ENCODE peak calls at places on chromosome 5, in five cellular contexts. W is stomach, Y is left ventricle myocardium inferior, A is fibroblast of mammary gland, D is transverse colon. C is an unnamed sample.
A peak's percentile ranks its signal among the peaks of the same experiment; 100 is the strongest.

GRCh38 chr5:150960791-150961396 is 56.1 kb upstream of the ZNF300 start:
- DNase-seq in A (peak; percentile 16), Y (no peak), D (no peak), W (no peak), C (no peak)

GRCh38 chr5:142474426-142474825 is 149.6 kb upstream of the SPRY4 start:
- DNase-seq in W (no peak), A (no peak), D (no peak), Y (no peak), C (no peak)

GRCh38 chr5:59843511-59844230 is 49.9 kb downstream of the PDE4D start:
- DNase-seq in D (no peak), A (peak; percentile 16), Y (no peak), W (no peak), C (no peak)

GRCh38 chr5:16666861-16667481 is 50.2 kb upstream of the RETREG1 start:
- DNase-seq in D (peak; percentile 63), Y (peak; percentile 66), W (peak; percentile 54), A (no peak), C (no peak)

GRCh38 chr5:88045931-88046461 is 222.6 kb downstream of the TMEM161B start:
- DNase-seq in W (no peak), Y (no peak), D (no peak), A (no peak), C (no peak)

GRCh38 chr5:39106332-39106731 is 32.1 kb upstream of the RICTOR start:
- DNase-seq in A (peak; percentile 44), W (no peak), D (no peak), Y (no peak), C (no peak)

GRCh38 chr5:170135796-170136490 is 30.2 kb downstream of the FOXI1 start:
- DNase-seq in Y (no peak), W (no peak), A (peak; percentile 33), D (no peak), C (no peak)

GRCh38 chr5:158739941-158740340 is 359.8 kb downstream of the EBF1 start:
- DNase-seq in A (peak; percentile 51), Y (no peak), W (no peak), D (no peak), C (no peak)

GRCh38 chr5:53323943-53324642 is 156.3 kb upstream of the FST start:
- DNase-seq in D (no peak), Y (no peak), W (no peak), A (peak; percentile 46), C (no peak)

GRCh38 chr5:141430332-141431113 is at the start of gene PCDHGA12:
- DNase-seq in A (peak; percentile 96), Y (peak; percentile 50), D (no peak), W (no peak), C (no peak)

GRCh38 chr5:172678902-172679301 is 37.8 kb downstream of the NEURL1B start:
- DNase-seq in Y (peak; percentile 86), W (peak; percentile 63), D (peak; percentile 67), A (no peak), C (no peak)

DNA sequence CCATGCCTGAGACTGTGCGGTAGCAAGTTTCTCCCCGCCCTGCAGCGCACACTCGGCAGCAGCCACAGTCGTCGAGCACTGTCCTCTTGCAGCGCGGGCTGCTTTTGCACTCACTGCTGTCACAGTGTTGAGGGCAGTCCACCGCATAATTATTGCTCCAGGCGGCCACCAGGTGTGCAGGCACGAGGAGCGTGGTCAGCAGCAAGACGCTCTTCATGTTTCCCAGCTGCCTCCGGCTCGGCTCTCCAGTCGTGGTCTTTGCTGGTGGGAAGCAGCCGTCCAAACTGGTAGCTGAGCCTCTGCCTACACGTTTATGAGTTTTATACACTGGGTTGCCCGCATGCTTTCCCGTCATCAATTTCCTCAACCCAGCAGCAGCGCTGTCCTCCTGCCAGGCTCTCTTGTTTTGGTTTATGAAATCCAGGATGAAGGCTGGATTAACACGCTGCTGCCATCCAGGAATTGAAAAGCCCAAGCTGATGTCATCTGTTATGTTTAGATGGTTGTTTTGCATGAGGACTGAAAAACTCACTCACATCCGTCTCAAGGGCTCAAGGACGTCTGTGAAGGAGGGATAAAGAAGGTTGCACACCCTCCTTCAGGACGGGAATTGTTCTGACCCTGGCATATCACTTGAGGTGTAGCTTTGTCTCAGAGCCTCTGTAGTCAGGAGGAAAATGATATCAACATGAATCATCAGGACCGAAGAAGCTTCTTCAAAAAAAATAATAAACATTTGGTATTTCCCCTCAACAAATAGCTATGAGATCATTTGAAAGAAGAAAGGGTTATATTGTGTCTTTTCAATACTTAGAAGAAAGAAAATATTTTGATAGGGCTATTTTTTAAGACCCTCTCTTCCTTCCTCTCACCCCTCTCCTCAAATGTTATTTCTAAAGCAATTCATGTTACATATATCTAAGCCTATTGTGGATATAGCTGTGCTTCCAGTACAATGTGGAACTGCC is at the start of gene ESM1:
- DNase-seq in W (no peak), A (peak; percentile 73), D (no peak), Y (no peak), C (no peak)
- TF ChIP-seq CTCF in W (no peak), A (no peak), D (no peak), Y (no peak), C (no peak)

DNA sequence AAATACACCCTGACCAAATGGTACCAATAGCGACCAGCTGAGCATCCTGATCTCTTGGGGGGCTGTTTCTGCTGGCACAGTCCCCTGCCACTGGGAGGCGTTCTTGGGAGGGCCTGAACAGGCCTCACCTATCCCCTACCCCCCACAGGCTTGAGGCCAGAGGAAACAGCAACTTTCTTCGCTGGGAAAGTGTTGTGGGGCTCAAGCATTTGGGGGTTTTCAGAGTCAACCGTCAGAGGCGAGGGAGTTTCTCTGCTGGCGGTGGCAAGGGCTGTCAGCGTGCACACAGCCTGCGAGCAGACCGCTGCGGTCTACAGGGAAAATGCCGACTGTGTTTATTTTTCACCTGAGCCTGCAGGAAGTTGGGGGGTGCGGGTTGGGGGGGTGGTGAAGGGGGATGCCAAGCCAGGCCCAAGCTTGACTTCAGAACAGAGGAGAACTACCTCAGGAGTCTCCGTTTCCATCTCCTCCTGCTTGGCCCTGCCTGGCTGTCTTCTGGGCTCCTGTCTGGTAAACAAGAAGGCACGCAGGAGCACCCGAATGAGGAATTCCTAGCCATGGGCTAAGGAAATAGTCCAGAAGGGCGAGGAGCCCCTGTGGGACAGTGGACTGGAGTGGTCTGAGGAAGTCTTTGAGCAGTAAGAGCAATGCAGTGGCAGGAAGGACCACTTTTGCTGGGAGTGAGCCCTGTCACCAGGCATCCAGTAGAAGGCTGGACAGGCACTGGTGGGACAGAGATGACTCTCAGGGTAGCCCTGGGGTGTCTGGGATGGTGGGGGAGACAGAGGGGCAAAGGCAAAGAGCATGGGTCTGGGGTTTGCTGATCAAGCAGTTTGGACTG is 18.1 kb downstream of the TCF7 start:
- DNase-seq in W (no peak), A (no peak), D (no peak), Y (peak; percentile 9), C (no peak)
- TF ChIP-seq CTCF in W (no peak), A (no peak), D (no peak), Y (no peak), C (no peak)

GRCh38 chr5:146529984-146530383 is 14.0 kb upstream of the GPR151 start:
- DNase-seq in D (no peak), W (no peak), A (no peak), Y (no peak), C (no peak)

GRCh38 chr5:146533260-146533857 is 17.4 kb upstream of the GPR151 start:
- DNase-seq in W (peak; percentile 80), Y (peak; percentile 24), D (peak; percentile 73), A (peak; percentile 59), C (peak; percentile 77)

GRCh38 chr5:146523698-146524097 is 7.7 kb upstream of the GPR151 start:
- DNase-seq in D (no peak), Y (no peak), A (no peak), W (no peak), C (no peak)

GRCh38 chr5:146527785-146528184 is 11.8 kb upstream of the GPR151 start:
- DNase-seq in W (no peak), A (no peak), D (no peak), Y (no peak), C (no peak)

GRCh38 chr5:146528232-146528631 is 12.2 kb upstream of the GPR151 start:
- DNase-seq in A (no peak), W (no peak), Y (no peak), D (no peak), C (no peak)
- TF ChIP-seq CTCF in A (peak; percentile 7), W (no peak), Y (no peak), D (no peak), C (peak; percentile 24)

DNA sequence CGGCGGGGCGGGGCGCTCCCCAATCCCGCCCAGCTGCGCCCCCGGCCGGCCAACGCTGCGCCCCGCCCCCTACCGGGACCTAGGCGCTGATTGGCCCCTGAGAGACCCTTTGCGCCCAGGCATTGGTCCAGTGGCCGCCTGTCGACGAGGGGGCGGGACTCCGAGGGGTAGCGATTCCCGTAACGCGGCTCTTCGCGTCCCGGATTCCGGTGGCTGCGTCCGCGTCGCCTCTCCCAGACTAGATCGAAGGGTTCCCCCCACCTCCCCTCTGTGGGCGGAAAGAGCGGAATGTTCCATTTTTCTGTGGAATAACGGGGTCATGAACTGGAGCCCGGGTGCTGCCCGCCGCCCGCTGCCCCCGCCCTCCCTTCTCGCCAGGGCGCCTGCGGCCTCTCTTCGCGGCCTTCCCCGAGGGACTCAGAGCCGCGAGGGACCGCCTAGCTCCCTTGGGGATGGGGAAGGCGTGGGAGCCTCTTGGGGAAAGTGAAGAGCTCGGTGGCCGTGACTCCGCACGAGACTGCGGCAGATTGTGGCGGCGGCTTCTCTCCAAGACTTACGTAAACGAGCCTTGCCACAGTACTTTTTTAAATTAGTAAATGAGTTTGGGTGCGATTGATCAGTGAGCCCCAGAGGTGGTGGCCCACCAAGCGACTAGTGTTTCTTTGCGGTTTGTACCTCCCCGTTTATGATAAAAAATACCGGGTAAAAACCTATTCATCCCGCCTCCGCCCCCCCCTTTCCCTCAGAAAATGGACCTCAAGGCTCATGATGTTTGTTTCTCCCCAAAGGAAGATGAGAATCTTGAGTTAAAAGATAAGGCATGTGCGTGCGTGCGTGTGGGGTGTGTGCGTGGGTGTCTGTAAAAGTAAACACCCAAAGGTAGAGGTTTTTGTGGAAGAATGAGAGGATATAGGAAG is 493 bp upstream of the IL6ST start:
- DNase-seq in A (peak; percentile 97), D (peak; percentile 98), W (peak; percentile 98), Y (peak; percentile 99), C (peak; percentile 98)
- TF ChIP-seq CTCF in A (no peak), D (no peak), W (peak; percentile 54), Y (peak; percentile 30), C (no peak)

GRCh38 chr5:54895816-54896341 is 89.5 kb downstream of the ESM1 start:
- DNase-seq in A (peak; percentile 62), Y (no peak), D (no peak), W (peak; percentile 50), C (no peak)
- TF ChIP-seq CTCF in A (peak; percentile 58), Y (peak; percentile 62), D (no peak), W (peak; percentile 35), C (peak; percentile 74)

GRCh38 chr5:40288791-40289475 is 390.8 kb upstream of the PTGER4 start:
- DNase-seq in Y (no peak), A (no peak), W (no peak), D (no peak), C (no peak)
- TF ChIP-seq CTCF in Y (no peak), A (peak; percentile 21), W (no peak), D (no peak), C (peak; percentile 32)